ENCODE peak calls at places on chromosome 1, in ten cellular contexts. I is tibial artery; P is cardiac muscle cell; J is RWPE2; C is ovary; N is CD8-positive, alpha-beta T cell; B is MCF 10A; R is lower lobe of right lung; Y is WTC11; K is GM06990. Q is an unnamed sample.

GRCh38 chr1:116767782-116768382 is 13.7 kb downstream of the CD2 start:
- DNase-seq in K (no peak), R (no peak), I (no peak), Y (no peak), B (no peak), J (no peak), P (no peak), C (no peak), N (no peak), Q (no peak)

GRCh38 chr1:228339766-228340685 is 66.6 kb downstream of the TRIM11 start:
- DNase-seq in K (no peak), P (no peak), J (no peak), Y (peak), B (no peak), N (no peak), R (peak), I (peak), C (peak), Q (no peak)

GRCh38 chr1:11985851-11986250 is 5.6 kb downstream of the MFN2 start:
- DNase-seq in K (no peak), Y (no peak), B (no peak), R (no peak), N (no peak), I (no peak), P (peak), J (no peak), C (no peak), Q (no peak)

GRCh38 chr1:179231923-179232322 is 2.4 kb upstream of the ABL2 start:
- DNase-seq in R (no peak), Y (no peak), I (no peak), N (no peak), B (no peak), P (no peak), J (no peak), K (no peak), C (no peak), Q (no peak)

GRCh38 chr1:164064501-164064900 is 494.5 kb upstream of the PBX1 start:
- DNase-seq in R (no peak), K (no peak), I (no peak), J (no peak), P (peak), Y (no peak), B (peak), C (no peak), N (no peak), Q (no peak)

GRCh38 chr1:8727809-8728213 is 89.6 kb downstream of the RERE start:
- DNase-seq in B (no peak), N (no peak), I (no peak), K (no peak), J (no peak), R (no peak), P (peak), Y (no peak), C (no peak), Q (no peak)

GRCh38 chr1:180815188-180815587 is 97.5 kb upstream of the KIAA1614 start:
- DNase-seq in Y (no peak), P (no peak), I (no peak), K (no peak), B (no peak), J (no peak), R (no peak), C (no peak), N (no peak), Q (no peak)

GRCh38 chr1:24778141-24778540 is 32.9 kb downstream of the CLIC4 start:
- DNase-seq in P (no peak), Y (no peak), J (no peak), N (no peak), K (no peak), B (no peak), I (no peak), R (no peak), C (no peak), Q (no peak)

GRCh38 chr1:12435639-12436344 is 182.2 kb downstream of the DHRS3 start:
- DNase-seq in R (no peak), Y (no peak), N (no peak), C (no peak), P (peak), K (peak), J (no peak), B (no peak), I (no peak), Q (no peak)

GRCh38 chr1:169511339-169512028 is 25.7 kb upstream of the SLC19A2 start:
- DNase-seq in K (no peak), P (peak), C (no peak), R (no peak), N (no peak), I (peak), Y (no peak), B (peak), J (no peak), Q (no peak)

GRCh38 chr1:208230668-208231529 is 13.3 kb downstream of the PLXNA2 start:
- DNase-seq in Y (no peak), I (no peak), B (no peak), P (no peak), K (no peak), C (no peak), N (no peak), J (no peak), R (peak), Q (no peak)

GRCh38 chr1:47522890-47523811 is 85.3 kb downstream of the FOXD2 start:
- DNase-seq in R (no peak), K (no peak), P (no peak), N (no peak), B (no peak), I (no peak), C (no peak), Y (no peak), J (no peak), Q (no peak)

GRCh38 chr1:63774617-63775417 is 1.0 kb downstream of the ROR1 start:
- DNase-seq in P (peak), R (peak), B (peak), I (peak), N (no peak), J (no peak), C (peak), K (peak), Y (peak), Q (peak)

GRCh38 chr1:79663916-79664315 is 657.4 kb upstream of the ADGRL4 start:
- DNase-seq in C (no peak), N (no peak), J (no peak), K (no peak), P (peak), R (no peak), Y (no peak), I (no peak), B (no peak), Q (no peak)

GRCh38 chr1:245856944-245857531 is 650.0 kb downstream of the SMYD3 start:
- DNase-seq in P (peak), I (no peak), B (peak), J (no peak), K (no peak), N (no peak), C (no peak), R (no peak), Y (no peak), Q (no peak)

GRCh38 chr1:89615676-89616598 is 17.0 kb upstream of the LRRC8C start:
- DNase-seq in N (no peak), K (no peak), P (no peak), R (no peak), J (no peak), I (no peak), C (no peak), B (peak), Y (no peak), Q (peak)

GRCh38 chr1:227788279-227789041 is 27.0 kb upstream of the PRSS38 start:
- DNase-seq in Y (peak), K (no peak), I (peak), N (no peak), B (no peak), P (no peak), J (peak), R (peak), C (peak), Q (peak)

GRCh38 chr1:240149488-240150094 is 57.9 kb downstream of the FMN2 start:
- DNase-seq in R (no peak), J (no peak), I (no peak), K (no peak), Y (no peak), N (no peak), C (no peak), P (peak), B (peak), Q (peak)

GRCh38 chr1:61428146-61428545 is 296.8 kb downstream of the TM2D1 start:
- DNase-seq in K (no peak), P (peak), Y (no peak), J (no peak), C (no peak), I (no peak), B (no peak), R (no peak), N (no peak), Q (no peak)

GRCh38 chr1:1225913-1226312 is 5.9 kb downstream of the SDF4 start:
- DNase-seq in K (no peak), Y (no peak), I (no peak), C (no peak), R (no peak), P (no peak), J (no peak), B (no peak), N (no peak), Q (no peak)

DNA sequence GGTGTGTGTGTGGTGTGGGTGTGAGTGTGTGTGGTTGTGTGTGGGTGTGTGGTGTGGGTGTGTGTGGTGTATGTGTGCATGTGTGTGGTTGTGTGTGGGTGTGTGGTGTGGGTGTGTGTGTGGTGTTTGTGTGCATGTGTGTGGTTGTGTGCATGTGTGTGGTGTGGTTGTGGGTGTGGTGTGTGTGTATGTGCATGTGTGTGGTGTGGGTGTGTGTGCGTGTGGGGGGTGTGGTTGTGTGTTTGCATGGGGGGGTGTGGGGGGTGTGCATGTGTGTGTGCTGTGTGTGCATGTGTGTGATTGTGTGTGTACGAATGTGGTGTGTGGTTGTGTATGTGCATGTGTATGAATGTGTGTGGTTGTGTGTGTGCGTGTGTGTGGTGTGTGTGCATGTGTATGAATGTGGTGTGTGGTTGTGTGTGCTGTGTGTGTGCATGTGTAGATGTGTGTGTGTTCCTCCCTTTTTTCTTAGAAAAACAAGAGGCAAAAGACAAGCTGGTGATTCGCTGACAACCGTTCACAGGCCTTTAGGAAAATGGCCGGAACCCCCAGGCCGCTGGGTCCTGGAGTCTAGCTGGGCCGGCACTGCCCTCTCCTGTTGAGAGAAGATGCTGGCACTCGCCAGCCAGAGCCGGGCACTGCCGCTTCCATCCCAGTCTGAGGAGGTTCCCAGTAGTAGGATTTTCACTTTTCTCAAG is 44.6 kb upstream of the ARHGEF16 start:
- DNase-seq in R (no peak), J (no peak), Y (peak), K (no peak), C (peak), B (peak), I (peak), N (no peak), P (peak), Q (peak)
- TF ChIP-seq CTCF in R (peak), J (peak), Y (no peak), K (no peak), C (peak), B (peak), I (peak), N (no peak), P (peak), Q (no peak)

GRCh38 chr1:71339238-71339637 is 258.4 kb upstream of the ZRANB2 start:
- DNase-seq in Y (no peak), C (no peak), R (no peak), K (no peak), B (peak), P (no peak), J (no peak), I (no peak), N (no peak), Q (no peak)

GRCh38 chr1:71345491-71345890 is 264.7 kb upstream of the ZRANB2 start:
- DNase-seq in P (no peak), R (no peak), J (no peak), C (no peak), I (no peak), K (no peak), N (no peak), Y (no peak), B (no peak), Q (no peak)

GRCh38 chr1:71343686-71344416 is 263.0 kb upstream of the ZRANB2 start:
- DNase-seq in J (no peak), R (no peak), K (no peak), N (no peak), P (no peak), I (no peak), C (no peak), Y (peak), B (no peak), Q (no peak)
- TF ChIP-seq CTCF in J (no peak), R (no peak), K (peak), N (no peak), P (no peak), I (no peak), C (no peak), Y (peak), B (no peak), Q (no peak)

DNA sequence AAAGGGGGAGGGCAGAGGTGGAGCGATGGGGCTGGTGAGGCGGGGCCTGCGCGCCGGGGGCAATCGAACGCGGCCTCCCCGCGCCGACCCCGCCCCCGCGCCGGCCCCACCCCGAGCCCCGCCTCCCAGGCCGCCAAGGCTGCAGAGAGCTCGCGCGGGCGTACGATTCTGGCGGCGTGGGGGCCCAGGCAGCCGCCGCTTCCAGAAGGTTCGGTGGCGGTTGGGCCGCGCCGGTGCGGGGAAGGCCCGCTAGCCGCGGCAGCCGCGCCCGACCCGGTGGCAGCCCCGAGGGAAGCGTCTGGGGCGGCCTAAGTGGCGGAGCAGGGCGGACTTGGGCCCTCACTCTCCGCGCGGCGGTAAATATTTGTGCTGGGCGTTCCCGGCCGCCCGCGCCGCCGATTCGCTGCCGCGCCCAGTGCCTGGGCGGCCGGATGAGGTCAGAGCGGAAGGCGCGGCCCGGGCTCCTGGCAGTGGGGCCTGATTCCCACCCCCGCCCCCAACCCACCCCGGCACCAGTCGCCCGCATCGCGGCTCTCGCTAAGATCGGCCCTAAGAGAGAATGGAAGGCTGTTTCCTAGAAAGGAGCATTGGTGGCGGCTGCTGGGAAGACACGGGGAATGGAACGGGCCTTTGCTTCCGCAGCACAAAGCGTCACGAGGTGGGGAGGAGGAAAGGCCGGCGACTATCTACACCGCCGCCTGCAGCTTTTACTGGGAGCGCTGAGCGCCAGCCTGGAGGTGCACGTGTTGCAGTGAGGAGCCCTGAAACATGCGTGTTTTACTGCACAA is at the start of gene ACOT7:
- DNase-seq in N (peak), J (peak), Y (peak), R (peak), I (peak), K (peak), B (peak), C (peak), P (peak), Q (peak)
- TF ChIP-seq CTCF in N (no peak), J (peak), Y (no peak), R (peak), I (no peak), K (peak), B (peak), C (no peak), P (peak), Q (no peak)

GRCh38 chr1:2528016-2528415 is 1.6 kb upstream of the PANK4 start:
- DNase-seq in N (no peak), R (no peak), I (peak), C (no peak), P (no peak), Y (no peak), B (peak), K (no peak), J (no peak), Q (no peak)

GRCh38 chr1:2530501-2531361 is 668 bp upstream of the HES5 start:
- DNase-seq in R (no peak), C (no peak), Y (no peak), J (no peak), N (no peak), P (no peak), I (no peak), B (peak), K (no peak), Q (no peak)

GRCh38 chr1:2528611-2528965 is 1.5 kb downstream of the HES5 start:
- DNase-seq in K (no peak), N (no peak), C (no peak), I (no peak), B (no peak), J (no peak), R (no peak), P (no peak), Y (no peak), Q (no peak)

GRCh38 chr1:2529776-2530500 is at the start of gene HES5:
- DNase-seq in J (no peak), N (no peak), B (no peak), Y (peak), I (no peak), K (no peak), C (no peak), R (no peak), P (no peak), Q (no peak)

GRCh38 chr1:2528966-2529750 is 905 bp downstream of the HES5 start:
- DNase-seq in B (no peak), P (no peak), N (no peak), K (no peak), R (no peak), J (no peak), I (peak), Y (peak), C (no peak), Q (no peak)
- TF ChIP-seq CTCF in B (no peak), P (no peak), N (no peak), K (peak), R (no peak), J (no peak), I (no peak), Y (no peak), C (no peak), Q (no peak)

GRCh38 chr1:210441028-210441427 is 112.3 kb downstream of the HHAT start:
- DNase-seq in K (no peak), I (no peak), C (no peak), P (no peak), R (no peak), B (no peak), J (no peak), Y (no peak), N (no peak), Q (no peak)
- TF ChIP-seq CTCF in K (no peak), I (no peak), C (no peak), P (no peak), R (no peak), B (no peak), J (no peak), Y (no peak), N (no peak), Q (no peak)

DNA sequence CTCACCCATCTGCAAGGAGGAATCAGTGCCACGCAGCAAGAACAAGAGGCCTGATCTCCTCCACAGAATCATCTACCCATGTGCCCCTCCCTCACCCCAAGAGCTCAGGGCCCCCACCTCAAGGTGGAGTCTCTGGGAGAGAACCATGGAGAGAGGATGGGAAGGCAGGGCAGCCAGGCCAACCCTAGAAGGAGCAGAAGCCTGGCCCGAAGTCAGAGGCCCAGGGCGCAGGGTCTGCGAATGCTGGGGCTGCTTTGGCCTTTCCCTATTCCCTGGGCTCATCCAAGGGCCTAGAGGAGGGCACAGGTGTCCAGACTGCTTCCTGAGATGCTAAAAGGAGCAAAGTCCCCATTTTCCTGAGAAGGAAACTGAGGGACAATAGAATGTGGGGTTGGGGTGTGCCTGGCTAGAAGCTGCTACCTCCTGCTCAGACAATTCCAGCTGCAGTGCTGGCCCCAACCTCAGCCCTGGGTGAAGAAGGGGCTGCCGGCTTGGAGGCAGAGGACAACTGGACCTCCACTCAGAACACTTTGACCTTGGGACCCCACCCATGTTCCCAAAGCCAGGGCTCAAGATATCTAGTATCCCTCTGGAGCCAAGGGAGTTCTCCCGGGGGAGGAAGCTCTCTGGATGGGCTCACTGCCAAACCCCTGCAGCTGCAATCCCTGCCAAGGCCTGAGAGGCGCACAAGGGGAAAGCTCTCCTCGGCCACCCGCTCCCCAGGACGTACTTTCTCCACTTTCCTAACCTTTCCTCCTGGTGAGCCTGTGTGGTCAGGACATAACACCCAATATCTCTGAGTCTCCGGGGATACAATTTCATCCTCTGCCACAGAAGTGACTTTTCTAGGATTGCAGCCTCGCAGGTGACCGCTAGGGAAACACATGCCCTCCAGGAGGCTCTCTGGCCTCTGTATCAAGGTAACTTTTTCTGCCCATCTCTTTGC is 16.6 kb upstream of the LEMD1 start:
- DNase-seq in R (peak), Y (peak), J (peak), K (no peak), N (no peak), B (peak), P (peak), C (peak), I (peak), Q (peak)
- TF ChIP-seq CTCF in R (peak), Y (no peak), J (peak), K (peak), N (no peak), B (peak), P (peak), C (peak), I (peak), Q (peak)

GRCh38 chr1:53468374-53468773 is 9.2 kb downstream of the DMRTB1 start:
- DNase-seq in N (no peak), R (no peak), C (no peak), Y (no peak), P (no peak), J (no peak), K (no peak), I (no peak), B (no peak), Q (no peak)

GRCh38 chr1:53470584-53470983 is 11.4 kb downstream of the DMRTB1 start:
- DNase-seq in C (no peak), P (no peak), I (no peak), N (no peak), K (no peak), R (no peak), Y (no peak), B (no peak), J (no peak), Q (no peak)

GRCh38 chr1:53471000-53471399 is 11.8 kb downstream of the DMRTB1 start:
- DNase-seq in Y (no peak), N (no peak), R (no peak), J (no peak), P (no peak), I (no peak), K (no peak), C (no peak), B (no peak), Q (no peak)

GRCh38 chr1:53470155-53470554 is 11.0 kb downstream of the DMRTB1 start:
- DNase-seq in P (peak), I (peak), K (no peak), R (peak), N (no peak), B (peak), C (peak), J (no peak), Y (peak), Q (peak)

GRCh38 chr1:53469373-53469772 is 10.2 kb downstream of the DMRTB1 start:
- DNase-seq in R (no peak), P (no peak), J (no peak), C (no peak), K (no peak), B (no peak), Y (no peak), I (no peak), N (no peak), Q (no peak)
- TF ChIP-seq CTCF in R (no peak), P (no peak), J (no peak), C (no peak), K (no peak), B (no peak), Y (no peak), I (no peak), N (no peak), Q (no peak)

GRCh38 chr1:83583351-83584014 is 415.4 kb downstream of the TTLL7 start:
- DNase-seq in J (no peak), P (no peak), N (no peak), R (no peak), C (no peak), B (peak), Y (peak), K (peak), I (no peak), Q (no peak)
- TF ChIP-seq CTCF in J (no peak), P (no peak), N (no peak), R (no peak), C (no peak), B (peak), Y (no peak), K (peak), I (no peak), Q (no peak)